ENCODE peak calls at places on chromosomes 1 and 21, in four cellular contexts. One of them, this sample, is unnamed.

GRCh38 chr21:46431884-46432488 is 26.7 kb upstream of the DIP2A start:
- DNase-seq in ovary: no peak
- DNase-seq in pancreas: no peak
- DNase-seq in upper lobe of right lung: peak; percentile 75
- DNase-seq in this sample: peak; percentile 59

GRCh38 chr1:4000811-4001251 is 100.8 kb upstream of the C1orf174 start:
- DNase-seq in pancreas: no peak
- DNase-seq in upper lobe of right lung: peak; percentile 54
- DNase-seq in ovary: no peak
- DNase-seq in this sample: peak; percentile 72

GRCh38 chr21:46347791-46348381 is 23.9 kb downstream of the PCNT start:
- DNase-seq in upper lobe of right lung: no peak
- DNase-seq in ovary: no peak
- DNase-seq in pancreas: peak; percentile 77
- DNase-seq in this sample: no peak

GRCh38 chr1:153987621-153988020 is 1.5 kb upstream of the RAB13 start:
- DNase-seq in ovary: no peak
- DNase-seq in upper lobe of right lung: no peak
- DNase-seq in pancreas: no peak
- DNase-seq in this sample: no peak

GRCh38 chr1:235279627-235280194 is 48.3 kb downstream of the ARID4B start:
- DNase-seq in upper lobe of right lung: no peak
- DNase-seq in pancreas: no peak
- DNase-seq in ovary: no peak
- DNase-seq in this sample: no peak

GRCh38 chr1:27009601-27010197 is 3.0 kb downstream of the TENT5B start:
- DNase-seq in upper lobe of right lung: no peak
- DNase-seq in pancreas: peak; percentile 62
- DNase-seq in ovary: no peak
- DNase-seq in this sample: peak; percentile 91

GRCh38 chr21:44497641-44498243 is 42.3 kb downstream of the KRTAP10-1 start:
- DNase-seq in ovary: no peak
- DNase-seq in upper lobe of right lung: no peak
- DNase-seq in pancreas: no peak
- DNase-seq in this sample: no peak

GRCh38 chr1:90579212-90579802 is 137.8 kb downstream of the BARHL2 start:
- DNase-seq in pancreas: no peak
- DNase-seq in ovary: no peak
- DNase-seq in upper lobe of right lung: no peak
- DNase-seq in this sample: no peak

GRCh38 chr21:46323227-46323709 is 402 bp downstream of the C21orf58 start:
- DNase-seq in ovary: no peak
- DNase-seq in upper lobe of right lung: no peak
- DNase-seq in pancreas: no peak
- DNase-seq in this sample: no peak

GRCh38 chr1:245154429-245155185 is at the start of gene KIF26B:
- DNase-seq in upper lobe of right lung: peak; percentile 73
- DNase-seq in pancreas: peak; percentile 46
- DNase-seq in ovary: peak; percentile 31
- DNase-seq in this sample: peak; percentile 82

GRCh38 chr1:203520315-203520714 is 26.4 kb downstream of the OPTC start:
- DNase-seq in ovary: no peak
- DNase-seq in upper lobe of right lung: no peak
- DNase-seq in pancreas: no peak
- DNase-seq in this sample: no peak

GRCh38 chr21:44399955-44400790 is 46.8 kb downstream of the TRPM2 start:
- DNase-seq in ovary: no peak
- DNase-seq in pancreas: no peak
- DNase-seq in upper lobe of right lung: peak; percentile 59
- DNase-seq in this sample: peak; percentile 66

GRCh38 chr1:31751822-31752241 is 12.3 kb downstream of the ADGRB2 start:
- DNase-seq in ovary: no peak
- DNase-seq in pancreas: no peak
- DNase-seq in upper lobe of right lung: no peak
- DNase-seq in this sample: no peak

GRCh38 chr1:184524248-184524647 is 137.4 kb downstream of the C1orf21 start:
- DNase-seq in pancreas: no peak
- DNase-seq in ovary: no peak
- DNase-seq in upper lobe of right lung: no peak
- DNase-seq in this sample: no peak

GRCh38 chr1:153032677-153033308 is 1.8 kb downstream of the SPRR1B start:
- DNase-seq in upper lobe of right lung: no peak
- DNase-seq in ovary: no peak
- DNase-seq in pancreas: no peak
- DNase-seq in this sample: no peak

GRCh38 chr1:53409695-53410094 is 49.5 kb upstream of the DMRTB1 start:
- DNase-seq in upper lobe of right lung: no peak
- DNase-seq in ovary: no peak
- DNase-seq in pancreas: no peak
- DNase-seq in this sample: no peak

GRCh38 chr21:37085726-37086125 is 12.7 kb downstream of the TTC3 start:
- DNase-seq in pancreas: no peak
- DNase-seq in ovary: no peak
- DNase-seq in upper lobe of right lung: no peak
- DNase-seq in this sample: no peak

GRCh38 chr1:86441581-86441980 is 17.6 kb downstream of the CLCA2 start:
- DNase-seq in upper lobe of right lung: no peak
- DNase-seq in ovary: no peak
- DNase-seq in pancreas: no peak
- DNase-seq in this sample: no peak

GRCh38 chr1:61011514-61012263 is 70.7 kb upstream of the NFIA start:
- DNase-seq in pancreas: no peak
- DNase-seq in ovary: no peak
- DNase-seq in upper lobe of right lung: no peak
- DNase-seq in this sample: no peak

GRCh38 chr1:111220302-111220890 is 7.1 kb upstream of the CHI3L2 start:
- DNase-seq in ovary: no peak
- DNase-seq in pancreas: no peak
- DNase-seq in upper lobe of right lung: no peak
- DNase-seq in this sample: no peak

GRCh38 chr1:172567720-172568119 is 34.8 kb downstream of the SUCO start:
- DNase-seq in ovary: no peak
- DNase-seq in upper lobe of right lung: no peak
- DNase-seq in pancreas: no peak
- DNase-seq in this sample: no peak

GRCh38 chr21:16541366-16541765 is 811.6 kb downstream of the USP25 start:
- DNase-seq in upper lobe of right lung: no peak
- DNase-seq in pancreas: no peak
- DNase-seq in ovary: no peak
- DNase-seq in this sample: no peak

GRCh38 chr21:25639922-25640670 is 1.0 kb downstream of the JAM2 start:
- DNase-seq in pancreas: no peak
- DNase-seq in ovary: peak; percentile 50
- DNase-seq in upper lobe of right lung: no peak
- DNase-seq in this sample: peak; percentile 77

GRCh38 chr1:244265507-244265906 is 186.2 kb downstream of the ADSS2 start:
- DNase-seq in ovary: no peak
- DNase-seq in pancreas: no peak
- DNase-seq in upper lobe of right lung: no peak
- DNase-seq in this sample: no peak

GRCh38 chr21:44687671-44688070 is 5.7 kb upstream of the KRTAP12-1 start:
- DNase-seq in upper lobe of right lung: no peak
- DNase-seq in pancreas: no peak
- DNase-seq in ovary: no peak
- DNase-seq in this sample: peak; percentile 26

GRCh38 chr1:38283736-38284470 is 237.3 kb upstream of the POU3F1 start:
- DNase-seq in ovary: no peak
- DNase-seq in upper lobe of right lung: no peak
- DNase-seq in pancreas: no peak
- DNase-seq in this sample: no peak

GRCh38 chr1:150366416-150367296 is 2.7 kb downstream of the RPRD2 start:
- DNase-seq in ovary: no peak
- DNase-seq in upper lobe of right lung: no peak
- DNase-seq in pancreas: no peak
- DNase-seq in this sample: no peak

GRCh38 chr1:40662864-40663263 is 2.6 kb downstream of the RIMS3 start:
- DNase-seq in ovary: no peak
- DNase-seq in upper lobe of right lung: no peak
- DNase-seq in pancreas: no peak
- DNase-seq in this sample: no peak

GRCh38 chr21:43768868-43769167 is 7.3 kb downstream of the CSTB start:
- DNase-seq in ovary: no peak
- DNase-seq in upper lobe of right lung: no peak
- DNase-seq in pancreas: no peak
- DNase-seq in this sample: no peak

GRCh38 chr21:15065381-15066230 is 806 bp upstream of the NRIP1 start:
- DNase-seq in pancreas: peak; percentile 67
- DNase-seq in upper lobe of right lung: peak; percentile 90
- DNase-seq in ovary: peak; percentile 83
- DNase-seq in this sample: peak; percentile 92
- TF ChIP-seq CTCF in pancreas: no peak
- TF ChIP-seq CTCF in upper lobe of right lung: no peak
- TF ChIP-seq CTCF in ovary: no peak
- TF ChIP-seq CTCF in this sample: no peak

GRCh38 chr1:2251786-2252185 is 23.7 kb downstream of the SKI start:
- DNase-seq in upper lobe of right lung: peak; percentile 68
- DNase-seq in pancreas: peak; percentile 52
- DNase-seq in ovary: no peak
- DNase-seq in this sample: no peak
- H3K27ac ChIP-seq in upper lobe of right lung: peak overlapping the region; percentile 0
- H3K27ac ChIP-seq in pancreas: no peak overlapping the region
- H3K27ac ChIP-seq in ovary: no peak overlapping the region
- H3K27ac ChIP-seq in this sample: no peak overlapping the region

DNA sequence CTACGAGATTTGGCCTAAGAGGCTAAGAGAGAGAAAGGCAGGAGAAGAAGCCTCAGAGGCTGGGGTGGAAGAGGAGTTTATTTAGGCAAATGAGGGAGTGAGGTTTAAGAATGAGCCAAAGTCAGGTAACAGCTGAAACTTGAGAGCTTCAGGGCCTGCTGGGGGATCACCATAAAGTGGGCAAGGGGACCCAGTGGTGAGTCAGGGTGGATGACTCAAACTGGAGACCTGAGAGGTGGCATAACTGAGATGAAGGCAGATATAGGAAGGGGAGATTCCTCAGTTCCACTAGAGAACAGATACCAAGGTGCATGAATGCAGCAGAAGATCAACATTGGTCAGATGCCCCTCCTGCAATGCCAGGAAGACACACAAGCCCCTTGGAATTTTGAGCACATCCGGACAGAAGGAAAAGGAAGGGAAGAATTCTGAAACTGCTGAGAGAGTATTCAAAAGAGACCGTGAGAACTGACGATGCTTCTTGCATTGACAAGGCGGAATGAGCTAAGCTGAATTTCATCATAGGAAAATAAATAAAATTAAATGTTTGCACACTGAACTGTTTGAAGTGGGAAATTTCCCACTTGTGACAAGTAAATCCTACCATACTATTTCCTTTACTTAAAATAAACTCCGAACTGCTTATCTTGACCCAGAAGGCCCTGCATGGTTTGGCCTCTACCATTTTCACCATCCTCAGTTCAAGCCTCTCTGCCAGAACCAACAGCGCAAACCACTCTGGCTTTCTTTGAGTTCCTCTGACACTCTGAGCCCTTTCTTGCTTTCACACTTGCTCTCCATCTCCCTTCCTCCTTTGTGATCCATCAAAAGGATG is 94.1 kb downstream of the NMNAT2 start:
- DNase-seq in pancreas: no peak
- DNase-seq in ovary: no peak
- DNase-seq in upper lobe of right lung: no peak
- DNase-seq in this sample: no peak
- TF ChIP-seq CTCF in pancreas: no peak
- TF ChIP-seq CTCF in ovary: no peak
- TF ChIP-seq CTCF in upper lobe of right lung: no peak
- TF ChIP-seq CTCF in this sample: no peak

GRCh38 chr1:199780091-199780490 is 247.4 kb upstream of the NR5A2 start:
- DNase-seq in upper lobe of right lung: no peak
- DNase-seq in ovary: no peak
- DNase-seq in pancreas: no peak
- DNase-seq in this sample: no peak
- H3K27ac ChIP-seq in upper lobe of right lung: no peak overlapping the region
- H3K27ac ChIP-seq in ovary: no peak overlapping the region
- H3K27ac ChIP-seq in pancreas: no peak overlapping the region
- H3K27ac ChIP-seq in this sample: no peak overlapping the region

DNA sequence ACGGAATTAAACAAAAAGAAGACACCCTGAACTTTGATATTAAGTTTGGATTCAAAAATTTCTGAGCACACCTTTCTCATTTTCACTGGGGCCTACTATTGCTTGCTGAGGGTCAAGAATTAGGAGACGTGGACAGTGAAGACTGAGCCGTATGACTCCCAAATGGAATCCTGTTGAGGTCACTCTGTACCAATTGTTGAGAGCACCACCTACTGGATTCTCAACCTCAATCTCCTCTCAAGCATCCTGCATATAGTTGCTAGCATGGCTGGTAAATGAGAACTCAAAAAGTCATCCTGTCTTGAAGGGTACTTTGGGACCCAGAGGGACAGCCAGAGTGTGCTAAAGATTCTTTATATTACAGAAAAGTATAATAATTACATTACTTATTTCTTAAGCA is 20.2 kb upstream of the MTR start:
- DNase-seq in pancreas: no peak
- DNase-seq in ovary: no peak
- DNase-seq in upper lobe of right lung: no peak
- DNase-seq in this sample: no peak
- TF ChIP-seq CTCF in pancreas: peak; percentile 24
- TF ChIP-seq CTCF in ovary: no peak
- TF ChIP-seq CTCF in upper lobe of right lung: peak; percentile 40
- TF ChIP-seq CTCF in this sample: peak; percentile 48

DNA sequence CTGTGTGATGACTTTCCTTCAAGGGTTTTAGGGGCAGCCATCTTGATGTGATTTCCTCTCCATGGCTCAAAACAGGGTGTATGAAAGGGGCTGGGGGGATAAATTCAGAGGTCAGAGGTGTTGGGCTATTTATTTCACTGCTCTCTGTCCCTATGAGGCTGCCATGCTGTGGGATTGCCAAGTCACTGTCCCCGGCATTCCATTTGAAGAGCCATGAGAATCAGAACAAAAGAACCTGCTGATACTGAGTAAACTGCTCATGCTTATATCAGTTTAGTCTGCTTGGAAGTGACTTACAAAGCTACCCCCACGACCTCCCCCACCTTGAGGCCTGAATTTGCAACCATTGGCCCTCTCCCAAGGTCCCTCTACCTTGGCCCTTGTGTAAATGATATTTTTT is 72.3 kb upstream of the UBE2U start:
- DNase-seq in pancreas: no peak
- DNase-seq in upper lobe of right lung: no peak
- DNase-seq in ovary: no peak
- DNase-seq in this sample: no peak
- H3K27ac ChIP-seq in pancreas: no peak overlapping the region
- H3K27ac ChIP-seq in upper lobe of right lung: no peak overlapping the region
- H3K27ac ChIP-seq in ovary: no peak overlapping the region
- H3K27ac ChIP-seq in this sample: no peak overlapping the region

DNA sequence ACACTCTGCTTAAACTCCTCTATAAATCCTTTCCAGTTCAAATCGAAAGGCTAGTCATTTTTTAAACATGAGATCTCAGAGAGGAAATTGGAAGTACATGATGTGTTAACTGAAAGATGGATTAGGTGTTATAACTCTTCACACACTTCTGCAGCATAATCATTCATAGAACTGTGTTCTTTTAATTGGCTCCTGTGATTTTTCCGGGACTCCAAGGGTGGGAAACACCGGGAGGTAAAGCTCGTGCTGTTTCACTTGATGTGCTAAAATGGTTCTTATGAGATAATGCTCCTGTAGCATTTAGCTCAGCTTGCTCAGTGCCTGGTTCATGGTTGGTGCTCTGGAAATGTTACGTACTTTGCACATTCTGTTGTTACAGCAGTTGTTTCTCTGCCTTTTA is 40.2 kb downstream of the CC2D1B start:
- DNase-seq in upper lobe of right lung: no peak
- DNase-seq in ovary: no peak
- DNase-seq in pancreas: no peak
- DNase-seq in this sample: no peak
- TF ChIP-seq CTCF in upper lobe of right lung: no peak
- TF ChIP-seq CTCF in ovary: no peak
- TF ChIP-seq CTCF in pancreas: no peak
- TF ChIP-seq CTCF in this sample: no peak

GRCh38 chr1:34865981-34866761 is 6.6 kb upstream of the SMIM12 start:
- DNase-seq in ovary: peak; percentile 87
- DNase-seq in upper lobe of right lung: peak; percentile 95
- DNase-seq in pancreas: peak; percentile 94
- DNase-seq in this sample: peak; percentile 93
- H3K27ac ChIP-seq in ovary: peak overlapping the region; percentile 80
- H3K27ac ChIP-seq in upper lobe of right lung: peak overlapping the region; percentile 86
- H3K27ac ChIP-seq in pancreas: peak overlapping the region; percentile 73
- H3K27ac ChIP-seq in this sample: peak overlapping the region; percentile 92